ENCODE peak calls at places on chromosomes 11 and 22, in seven cellular contexts. G is A549, B is uterus, K is Peyer's patch, I is body of pancreas, M is transverse colon, L is IMR-90. X is an unnamed sample.

GRCh38 chr11:65042899-65043298 is 1.9 kb downstream of the SAC3D1 start:
- DNase-seq in G (no peak), B (no peak), K (no peak), I (no peak), M (no peak), L (no peak), X (no peak)

GRCh38 chr22:32050678-32051515 is 7.8 kb downstream of the SLC5A1 start:
- DNase-seq in G (peak; percentile 40), B (no peak), K (no peak), I (peak; percentile 38), M (no peak), L (peak; percentile 79), X (peak; percentile 78)

GRCh38 chr22:42758929-42759629 is 38.4 kb upstream of the A4GALT start:
- DNase-seq in G (no peak), B (no peak), K (no peak), I (no peak), M (no peak), L (peak; percentile 86), X (no peak)

GRCh38 chr22:33000342-33001280 is 57.6 kb downstream of the SYN3 start:
- DNase-seq in G (peak; percentile 8), B (peak; percentile 44), K (no peak), I (peak; percentile 49), M (peak; percentile 27), L (peak; percentile 32), X (no peak)

GRCh38 chr11:71525938-71526495 is 1.1 kb upstream of the KRTAP5-7 start:
- DNase-seq in G (no peak), B (no peak), K (no peak), I (no peak), M (no peak), L (no peak), X (peak; percentile 10)

GRCh38 chr22:36465232-36466021 is 16.0 kb downstream of the TXN2 start:
- DNase-seq in G (peak; percentile 75), B (peak; percentile 92), K (no peak), I (peak; percentile 99), M (peak; percentile 80), L (peak; percentile 93), X (peak; percentile 97)

GRCh38 chr11:84498016-84498415 is 1129.1 kb downstream of the DLG2 start:
- DNase-seq in G (no peak), B (no peak), K (no peak), I (no peak), M (no peak), L (no peak), X (no peak)

GRCh38 chr11:1888811-1889526 is 2.7 kb downstream of the PRR33 start:
- DNase-seq in G (no peak), B (no peak), K (peak; percentile 60), I (no peak), M (peak; percentile 39), L (no peak), X (no peak)

GRCh38 chr22:35054064-35054463 is 11.9 kb upstream of the ISX start:
- DNase-seq in G (no peak), B (no peak), K (no peak), I (no peak), M (no peak), L (no peak), X (no peak)

GRCh38 chr11:691710-692590 is 3.1 kb downstream of the DEAF1 start:
- DNase-seq in G (no peak), B (no peak), K (no peak), I (no peak), M (no peak), L (no peak), X (no peak)

GRCh38 chr11:20162824-20163777 is 2.8 kb upstream of the DBX1 start:
- DNase-seq in G (no peak), B (no peak), K (no peak), I (peak; percentile 23), M (no peak), L (peak; percentile 18), X (no peak)

GRCh38 chr11:134652586-134653255 is 240.7 kb upstream of the B3GAT1 start:
- DNase-seq in G (no peak), B (no peak), K (no peak), I (no peak), M (no peak), L (no peak), X (peak; percentile 22)

GRCh38 chr11:797300-798092 is 585 bp downstream of the SLC25A22 start:
- DNase-seq in G (peak; percentile 80), B (peak; percentile 77), K (peak; percentile 81), I (peak; percentile 76), M (peak; percentile 80), L (peak; percentile 84), X (no peak)

GRCh38 chr11:114133548-114134329 is 74.2 kb downstream of the ZBTB16 start:
- DNase-seq in G (no peak), B (peak; percentile 73), K (no peak), I (peak; percentile 59), M (peak; percentile 6), L (no peak), X (no peak)

GRCh38 chr11:114134870-114135269 is 75.4 kb downstream of the ZBTB16 start:
- DNase-seq in G (no peak), B (no peak), K (no peak), I (no peak), M (peak; percentile 18), L (peak; percentile 5), X (no peak)

GRCh38 chr11:114132427-114132826 is 72.9 kb downstream of the ZBTB16 start:
- DNase-seq in G (no peak), B (no peak), K (no peak), I (no peak), M (peak; percentile 8), L (no peak), X (no peak)

GRCh38 chr11:114131366-114131963 is 72.0 kb downstream of the ZBTB16 start:
- DNase-seq in G (no peak), B (no peak), K (no peak), I (no peak), M (peak; percentile 8), L (no peak), X (no peak)

GRCh38 chr11:114132944-114133394 is 73.5 kb downstream of the ZBTB16 start:
- DNase-seq in G (no peak), B (peak; percentile 72), K (no peak), I (no peak), M (no peak), L (no peak), X (no peak)
- H3K27ac ChIP-seq in G (no peak overlapping the region), B (peak overlapping the region; percentile 98), K (no peak overlapping the region), I (no peak overlapping the region), M (peak overlapping the region; percentile 96), L (no peak overlapping the region), X (no peak overlapping the region)

GRCh38 chr22:19523240-19524169 is 705 bp downstream of the CLDN5 start:
- DNase-seq in G (no peak), B (no peak), K (no peak), I (no peak), M (no peak), L (peak; percentile 9), X (no peak)
- TF ChIP-seq POLR2A in G (no peak), B (no peak), K (no peak), I (no peak), M (no peak), L (no peak), X (no peak)

GRCh38 chr11:33773399-33774355 is 643 bp downstream of the FBXO3 start:
- DNase-seq in G (peak; percentile 40), B (no peak), K (peak; percentile 45), I (peak; percentile 19), M (no peak), L (peak; percentile 43), X (no peak)

GRCh38 chr11:33772300-33772699 is 2.0 kb downstream of the FBXO3 start:
- DNase-seq in G (no peak), B (no peak), K (no peak), I (peak; percentile 27), M (no peak), L (peak; percentile 23), X (no peak)

GRCh38 chr11:33775064-33775807 is 916 bp upstream of the FBXO3 start:
- DNase-seq in G (no peak), B (no peak), K (no peak), I (no peak), M (no peak), L (no peak), X (no peak)

GRCh38 chr11:33775832-33776231 is 1.5 kb upstream of the FBXO3 start:
- DNase-seq in G (no peak), B (no peak), K (no peak), I (no peak), M (no peak), L (peak; percentile 65), X (no peak)

GRCh38 chr11:33774356-33775063 is at the start of gene FBXO3:
- DNase-seq in G (peak; percentile 88), B (peak; percentile 86), K (peak; percentile 92), I (peak; percentile 95), M (peak; percentile 91), L (peak; percentile 58), X (peak; percentile 86)
- H3K27ac ChIP-seq in G (peak within 1 kb of the TSS; percentile 83), B (peak within 1 kb of the TSS; percentile 85), K (peak within 1 kb of the TSS; percentile 83), I (peak within 1 kb of the TSS; percentile 84), M (peak within 1 kb of the TSS; percentile 83), L (peak within 1 kb of the TSS; percentile 86), X (peak within 1 kb of the TSS; percentile 86)

DNA sequence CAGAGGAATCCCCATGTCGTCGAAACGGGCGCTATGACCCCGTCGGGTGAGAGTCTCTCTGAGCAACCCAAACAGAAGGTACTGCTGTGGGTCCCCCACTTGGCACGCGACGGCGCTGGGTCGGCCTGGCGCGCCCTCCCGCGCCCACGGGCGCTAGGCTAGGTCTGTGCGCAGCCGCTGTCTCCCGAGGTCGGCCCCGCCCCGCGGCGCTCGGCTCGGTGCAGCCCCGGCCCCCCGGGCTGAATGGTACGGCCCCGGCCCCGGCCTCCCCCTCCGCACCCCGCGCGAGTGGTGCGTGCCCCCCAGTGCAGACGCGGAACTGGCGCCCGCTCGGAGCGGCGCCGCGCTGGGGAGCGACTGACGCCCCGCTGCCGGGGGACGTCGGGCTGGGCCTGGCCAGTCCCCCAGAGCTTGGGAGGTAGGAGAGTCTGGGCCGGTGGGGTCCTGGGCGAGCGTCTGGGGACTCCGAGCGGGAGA is at the start of gene MADD:
- DNase-seq in G (peak; percentile 89), B (peak; percentile 82), K (peak; percentile 89), I (peak; percentile 91), M (peak; percentile 90), L (peak; percentile 78), X (peak; percentile 76)
- TF ChIP-seq POLR2A in G (peak; percentile 49), B (peak; percentile 74), K (peak; percentile 63), I (peak; percentile 81), M (peak; percentile 76), L (peak; percentile 68), X (no peak)

GRCh38 chr11:15309296-15309695 is 194.6 kb downstream of the INSC start:
- DNase-seq in G (no peak), B (no peak), K (no peak), I (no peak), M (no peak), L (no peak), X (no peak)
- H3K27ac ChIP-seq in G (no peak overlapping the region), B (no peak overlapping the region), K (no peak overlapping the region), I (no peak overlapping the region), M (no peak overlapping the region), L (no peak overlapping the region), X (no peak overlapping the region)

DNA sequence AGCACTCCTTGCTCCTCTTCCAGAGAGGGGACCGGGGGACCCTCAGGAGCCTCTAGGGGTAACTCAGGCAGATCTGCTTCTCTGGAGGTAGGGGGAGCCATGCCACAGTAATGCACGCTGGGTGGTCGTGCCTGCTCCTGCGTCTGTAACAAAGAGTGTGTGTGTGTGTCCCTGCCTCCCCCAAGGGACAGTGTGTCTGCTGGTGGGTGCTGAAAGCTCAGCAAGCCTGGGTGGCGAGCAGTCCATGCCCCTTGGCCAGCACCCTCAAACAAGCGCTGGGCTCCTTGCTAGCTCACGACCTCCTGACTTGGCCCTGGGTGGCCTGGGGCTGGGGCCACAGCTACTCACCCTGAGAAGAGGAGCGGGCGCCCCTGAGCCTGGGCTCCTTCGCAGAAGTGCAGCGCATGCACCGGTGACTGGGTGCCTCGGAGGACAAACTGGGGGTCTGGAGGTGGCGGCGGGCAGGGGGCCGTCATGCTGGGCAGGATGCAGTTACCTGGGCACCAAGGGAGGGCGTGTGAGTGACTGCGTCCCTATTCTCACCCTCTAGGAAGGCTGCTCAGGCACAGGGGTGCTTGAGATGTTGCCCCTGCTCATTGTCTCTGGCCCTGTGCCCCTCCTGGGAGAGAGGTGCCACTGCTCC is 33.7 kb downstream of the GNB1L start:
- DNase-seq in G (no peak), B (no peak), K (no peak), I (no peak), M (no peak), L (no peak), X (no peak)
- TF ChIP-seq POLR2A in G (no peak), B (no peak), K (no peak), I (no peak), M (no peak), L (no peak), X (no peak)

X was measured in breast epithelium.